ENCODE peak calls at places on chromosomes 12 and 14, in six cellular contexts. One of them, this sample, is unnamed.

GRCh38 chr14:30983858-30984257 is 41.6 kb upstream of the AP4S1 start:
- DNase-seq in left colon: no peak
- DNase-seq in Calu3: no peak
- DNase-seq in cerebellum: no peak
- DNase-seq in stomach: no peak
- DNase-seq in A549: no peak
- DNase-seq in this sample: no peak

GRCh38 chr12:65895759-65896656 is 71.7 kb downstream of the HMGA2 start:
- DNase-seq in A549: peak
- DNase-seq in left colon: no peak
- DNase-seq in Calu3: peak
- DNase-seq in cerebellum: no peak
- DNase-seq in stomach: no peak
- DNase-seq in this sample: no peak

GRCh38 chr12:132306885-132307191 is 22.6 kb downstream of the GALNT9 start:
- DNase-seq in left colon: no peak
- DNase-seq in stomach: no peak
- DNase-seq in cerebellum: no peak
- DNase-seq in A549: no peak
- DNase-seq in Calu3: no peak
- DNase-seq in this sample: no peak

GRCh38 chr14:105487986-105488777 is 1.5 kb downstream of the CRIP1 start:
- DNase-seq in A549: peak
- DNase-seq in left colon: peak
- DNase-seq in cerebellum: no peak
- DNase-seq in Calu3: no peak
- DNase-seq in stomach: no peak
- DNase-seq in this sample: no peak

GRCh38 chr12:69679119-69679518 is 20.0 kb downstream of the BEST3 start:
- DNase-seq in left colon: no peak
- DNase-seq in A549: no peak
- DNase-seq in stomach: no peak
- DNase-seq in Calu3: no peak
- DNase-seq in cerebellum: no peak
- DNase-seq in this sample: no peak

GRCh38 chr14:73142216-73142615 is 5.9 kb downstream of the PSEN1 start:
- DNase-seq in cerebellum: no peak
- DNase-seq in left colon: no peak
- DNase-seq in A549: no peak
- DNase-seq in Calu3: no peak
- DNase-seq in stomach: no peak
- DNase-seq in this sample: no peak

GRCh38 chr14:49950275-49951250 is 57.7 kb downstream of the ARF6 start:
- DNase-seq in A549: no peak
- DNase-seq in left colon: peak
- DNase-seq in stomach: peak
- DNase-seq in cerebellum: peak
- DNase-seq in Calu3: peak
- DNase-seq in this sample: no peak

GRCh38 chr14:74605531-74606223 is 6.4 kb downstream of the LTBP2 start:
- DNase-seq in stomach: no peak
- DNase-seq in cerebellum: no peak
- DNase-seq in A549: no peak
- DNase-seq in Calu3: no peak
- DNase-seq in left colon: no peak
- DNase-seq in this sample: no peak

GRCh38 chr12:87086118-87086891 is 830.1 kb upstream of the MGAT4C start:
- DNase-seq in left colon: no peak
- DNase-seq in stomach: no peak
- DNase-seq in cerebellum: no peak
- DNase-seq in A549: peak
- DNase-seq in Calu3: peak
- DNase-seq in this sample: no peak

GRCh38 chr12:1171657-1172056 is 180.6 kb downstream of the ERC1 start:
- DNase-seq in Calu3: peak
- DNase-seq in cerebellum: peak
- DNase-seq in A549: no peak
- DNase-seq in left colon: no peak
- DNase-seq in stomach: no peak
- DNase-seq in this sample: peak